ENCODE peak calls at places on chromosomes 7 and 10, in four cellular contexts. W, K, Y and B are unnamed samples.

GRCh38 chr10:35882422-35883150 is 240.5 kb upstream of the FZD8 start:
- DNase-seq in K (no peak), W (no peak), Y (no peak), B (no peak)

GRCh38 chr7:115635876-115636275 is 394.7 kb downstream of the TFEC start:
- DNase-seq in K (no peak), Y (no peak), W (no peak), B (no peak)

GRCh38 chr10:116765549-116766162 is 23.3 kb upstream of the HSPA12A start:
- DNase-seq in Y (peak), K (peak), W (no peak), B (peak)

GRCh38 chr10:5981529-5981928 is 4.2 kb upstream of the IL15RA start:
- DNase-seq in Y (no peak), W (no peak), K (no peak), B (no peak)

GRCh38 chr10:62915192-62915591 is 99.0 kb upstream of the EGR2 start:
- DNase-seq in Y (no peak), K (no peak), W (no peak), B (no peak)

GRCh38 chr7:47475880-47476227 is 106.1 kb downstream of the TNS3 start:
- DNase-seq in Y (no peak), K (no peak), W (no peak), B (no peak)

GRCh38 chr10:2972216-2972615 is 95.1 kb upstream of the PFKP start:
- DNase-seq in Y (no peak), K (no peak), W (no peak), B (no peak)

GRCh38 chr10:33876547-33877400 is 542.3 kb upstream of the NRP1 start:
- DNase-seq in Y (no peak), K (no peak), W (no peak), B (no peak)

GRCh38 chr7:47635091-47636090 is 53.5 kb upstream of the TNS3 start:
- DNase-seq in Y (no peak), K (peak), W (peak), B (peak)

GRCh38 chr7:144437370-144438191 is 34.1 kb upstream of the NOBOX start:
- DNase-seq in Y (peak), W (no peak), K (peak), B (peak)